ENCODE peak calls at places on chromosome X, in ten cellular contexts. One of them, this sample, is unnamed.

GRCh38 chrX:135625995-135626394 is 87.4 kb upstream of the CT45A1 start:
- DNase-seq in left lung: no peak
- DNase-seq in sciatic nerve: no peak
- DNase-seq in HEK293T: peak; percentile 32
- DNase-seq in ELR: peak; percentile 30
- DNase-seq in naive thymus-derived CD8-positive, alpha-beta T cell: no peak
- DNase-seq in T-cell: no peak
- DNase-seq in PC-9: no peak
- DNase-seq in NCI-H774: no peak
- DNase-seq in chondrocyte: no peak
- DNase-seq in this sample: no peak

GRCh38 chrX:132751043-132751690 is 207.3 kb downstream of the HS6ST2 start:
- DNase-seq in left lung: no peak
- DNase-seq in T-cell: no peak
- DNase-seq in chondrocyte: no peak
- DNase-seq in ELR: no peak
- DNase-seq in naive thymus-derived CD8-positive, alpha-beta T cell: no peak
- DNase-seq in PC-9: no peak
- DNase-seq in HEK293T: no peak
- DNase-seq in sciatic nerve: no peak
- DNase-seq in NCI-H774: no peak
- DNase-seq in this sample: no peak

GRCh38 chrX:84729809-84730208 is 227.6 kb upstream of the HDX start:
- DNase-seq in HEK293T: peak; percentile 57
- DNase-seq in PC-9: no peak
- DNase-seq in naive thymus-derived CD8-positive, alpha-beta T cell: no peak
- DNase-seq in left lung: no peak
- DNase-seq in ELR: peak; percentile 27
- DNase-seq in T-cell: no peak
- DNase-seq in chondrocyte: no peak
- DNase-seq in NCI-H774: peak; percentile 9
- DNase-seq in sciatic nerve: no peak
- DNase-seq in this sample: peak; percentile 35

GRCh38 chrX:113512700-113513395 is 672.2 kb upstream of the AMOT start:
- DNase-seq in HEK293T: no peak
- DNase-seq in left lung: no peak
- DNase-seq in chondrocyte: no peak
- DNase-seq in T-cell: no peak
- DNase-seq in PC-9: peak; percentile 70
- DNase-seq in NCI-H774: no peak
- DNase-seq in sciatic nerve: no peak
- DNase-seq in naive thymus-derived CD8-positive, alpha-beta T cell: no peak
- DNase-seq in ELR: peak; percentile 58
- DNase-seq in this sample: peak; percentile 46

GRCh38 chrX:39905475-39905889 is 192.3 kb downstream of the BCOR start:
- DNase-seq in HEK293T: no peak
- DNase-seq in chondrocyte: peak; percentile 22
- DNase-seq in ELR: no peak
- DNase-seq in sciatic nerve: no peak
- DNase-seq in left lung: no peak
- DNase-seq in naive thymus-derived CD8-positive, alpha-beta T cell: no peak
- DNase-seq in PC-9: no peak
- DNase-seq in T-cell: no peak
- DNase-seq in NCI-H774: no peak
- DNase-seq in this sample: no peak

GRCh38 chrX:119624417-119624816 is 18.2 kb upstream of the NKRF start:
- DNase-seq in PC-9: no peak
- DNase-seq in T-cell: no peak
- DNase-seq in HEK293T: no peak
- DNase-seq in left lung: no peak
- DNase-seq in naive thymus-derived CD8-positive, alpha-beta T cell: no peak
- DNase-seq in NCI-H774: no peak
- DNase-seq in chondrocyte: no peak
- DNase-seq in ELR: no peak
- DNase-seq in sciatic nerve: no peak
- DNase-seq in this sample: no peak

GRCh38 chrX:153932220-153932915 is 2.5 kb downstream of the NAA10 start:
- DNase-seq in NCI-H774: no peak
- DNase-seq in HEK293T: no peak
- DNase-seq in sciatic nerve: no peak
- DNase-seq in PC-9: no peak
- DNase-seq in ELR: no peak
- DNase-seq in left lung: no peak
- DNase-seq in T-cell: no peak
- DNase-seq in naive thymus-derived CD8-positive, alpha-beta T cell: peak; percentile 36
- DNase-seq in chondrocyte: no peak
- DNase-seq in this sample: no peak

GRCh38 chrX:45849261-45849660 is 648.6 kb upstream of the DIPK2B start:
- DNase-seq in sciatic nerve: no peak
- DNase-seq in T-cell: no peak
- DNase-seq in NCI-H774: peak; percentile 2
- DNase-seq in naive thymus-derived CD8-positive, alpha-beta T cell: peak; percentile 57
- DNase-seq in left lung: no peak
- DNase-seq in HEK293T: peak; percentile 28
- DNase-seq in ELR: peak; percentile 91
- DNase-seq in PC-9: peak; percentile 78
- DNase-seq in chondrocyte: no peak
- DNase-seq in this sample: peak; percentile 69

GRCh38 chrX:132692066-132692465 is 203.2 kb upstream of the MBNL3 start:
- DNase-seq in T-cell: no peak
- DNase-seq in left lung: no peak
- DNase-seq in NCI-H774: no peak
- DNase-seq in sciatic nerve: no peak
- DNase-seq in chondrocyte: no peak
- DNase-seq in HEK293T: no peak
- DNase-seq in PC-9: no peak
- DNase-seq in ELR: no peak
- DNase-seq in naive thymus-derived CD8-positive, alpha-beta T cell: no peak
- DNase-seq in this sample: no peak

GRCh38 chrX:67720344-67720743 is 176.5 kb downstream of the AR start:
- DNase-seq in naive thymus-derived CD8-positive, alpha-beta T cell: no peak
- DNase-seq in PC-9: no peak
- DNase-seq in HEK293T: no peak
- DNase-seq in ELR: no peak
- DNase-seq in sciatic nerve: no peak
- DNase-seq in left lung: no peak
- DNase-seq in T-cell: no peak
- DNase-seq in NCI-H774: no peak
- DNase-seq in chondrocyte: no peak
- DNase-seq in this sample: no peak

GRCh38 chrX:16882702-16883486 is 12.7 kb upstream of the RBBP7 start:
- DNase-seq in sciatic nerve: peak; percentile 82
- DNase-seq in NCI-H774: peak; percentile 40
- DNase-seq in left lung: peak; percentile 60
- DNase-seq in PC-9: peak; percentile 56
- DNase-seq in naive thymus-derived CD8-positive, alpha-beta T cell: peak; percentile 84
- DNase-seq in chondrocyte: no peak
- DNase-seq in ELR: peak; percentile 68
- DNase-seq in HEK293T: peak; percentile 73
- DNase-seq in T-cell: peak; percentile 40
- DNase-seq in this sample: peak; percentile 61

GRCh38 chrX:131985526-131986049 is 37.5 kb upstream of the STK26 start:
- DNase-seq in T-cell: no peak
- DNase-seq in sciatic nerve: no peak
- DNase-seq in HEK293T: no peak
- DNase-seq in left lung: no peak
- DNase-seq in chondrocyte: no peak
- DNase-seq in PC-9: no peak
- DNase-seq in naive thymus-derived CD8-positive, alpha-beta T cell: no peak
- DNase-seq in NCI-H774: no peak
- DNase-seq in ELR: no peak
- DNase-seq in this sample: no peak

GRCh38 chrX:117808413-117808812 is 308.2 kb downstream of the KLHL13 start:
- DNase-seq in HEK293T: no peak
- DNase-seq in sciatic nerve: no peak
- DNase-seq in chondrocyte: no peak
- DNase-seq in left lung: no peak
- DNase-seq in ELR: no peak
- DNase-seq in T-cell: no peak
- DNase-seq in NCI-H774: no peak
- DNase-seq in naive thymus-derived CD8-positive, alpha-beta T cell: no peak
- DNase-seq in PC-9: no peak
- DNase-seq in this sample: no peak

GRCh38 chrX:16695079-16695676 is 17.3 kb downstream of the CTPS2 start:
- DNase-seq in sciatic nerve: peak; percentile 78
- DNase-seq in chondrocyte: no peak
- DNase-seq in T-cell: peak; percentile 17
- DNase-seq in left lung: no peak
- DNase-seq in HEK293T: peak; percentile 67
- DNase-seq in NCI-H774: peak; percentile 2
- DNase-seq in ELR: peak; percentile 58
- DNase-seq in naive thymus-derived CD8-positive, alpha-beta T cell: peak; percentile 69
- DNase-seq in PC-9: peak; percentile 45
- DNase-seq in this sample: peak; percentile 31

GRCh38 chrX:1385824-1386223 is 6.1 kb downstream of the SLC25A6 start:
- DNase-seq in NCI-H774: no peak
- DNase-seq in sciatic nerve: no peak
- DNase-seq in ELR: no peak
- DNase-seq in T-cell: no peak
- DNase-seq in chondrocyte: peak; percentile 81
- DNase-seq in left lung: peak; percentile 28
- DNase-seq in PC-9: no peak
- DNase-seq in naive thymus-derived CD8-positive, alpha-beta T cell: no peak
- DNase-seq in HEK293T: peak; percentile 3
- DNase-seq in this sample: no peak

GRCh38 chrX:119272882-119273806 is 37.1 kb downstream of the PGRMC1 start:
- DNase-seq in naive thymus-derived CD8-positive, alpha-beta T cell: peak; percentile 67
- DNase-seq in left lung: peak; percentile 51
- DNase-seq in PC-9: no peak
- DNase-seq in chondrocyte: peak; percentile 90
- DNase-seq in sciatic nerve: peak; percentile 60
- DNase-seq in T-cell: peak; percentile 25
- DNase-seq in ELR: no peak
- DNase-seq in NCI-H774: no peak
- DNase-seq in HEK293T: no peak
- DNase-seq in this sample: peak; percentile 18

GRCh38 chrX:64152857-64153256 is 52.7 kb downstream of the AMER1 start:
- DNase-seq in PC-9: no peak
- DNase-seq in sciatic nerve: no peak
- DNase-seq in left lung: no peak
- DNase-seq in T-cell: no peak
- DNase-seq in naive thymus-derived CD8-positive, alpha-beta T cell: no peak
- DNase-seq in HEK293T: no peak
- DNase-seq in NCI-H774: no peak
- DNase-seq in ELR: no peak
- DNase-seq in chondrocyte: no peak
- DNase-seq in this sample: no peak

GRCh38 chrX:46929439-46930018 is 17.3 kb downstream of the JADE3 start:
- DNase-seq in left lung: no peak
- DNase-seq in sciatic nerve: no peak
- DNase-seq in ELR: peak; percentile 60
- DNase-seq in T-cell: no peak
- DNase-seq in chondrocyte: no peak
- DNase-seq in NCI-H774: no peak
- DNase-seq in PC-9: no peak
- DNase-seq in HEK293T: no peak
- DNase-seq in naive thymus-derived CD8-positive, alpha-beta T cell: no peak
- DNase-seq in this sample: no peak

GRCh38 chrX:29518100-29518499 is 697.3 kb upstream of the MAGEB2 start:
- DNase-seq in chondrocyte: no peak
- DNase-seq in naive thymus-derived CD8-positive, alpha-beta T cell: no peak
- DNase-seq in ELR: no peak
- DNase-seq in NCI-H774: no peak
- DNase-seq in sciatic nerve: no peak
- DNase-seq in T-cell: no peak
- DNase-seq in PC-9: no peak
- DNase-seq in left lung: no peak
- DNase-seq in HEK293T: no peak
- DNase-seq in this sample: no peak

GRCh38 chrX:42708222-42708621 is 69.7 kb downstream of the PPP1R2C start:
- DNase-seq in PC-9: no peak
- DNase-seq in T-cell: no peak
- DNase-seq in HEK293T: no peak
- DNase-seq in naive thymus-derived CD8-positive, alpha-beta T cell: no peak
- DNase-seq in sciatic nerve: no peak
- DNase-seq in ELR: no peak
- DNase-seq in chondrocyte: no peak
- DNase-seq in NCI-H774: no peak
- DNase-seq in left lung: no peak
- DNase-seq in this sample: no peak

GRCh38 chrX:31969714-31970113 is 897.9 kb upstream of the FTHL17 start:
- DNase-seq in chondrocyte: no peak
- DNase-seq in sciatic nerve: no peak
- DNase-seq in ELR: no peak
- DNase-seq in PC-9: no peak
- DNase-seq in T-cell: no peak
- DNase-seq in left lung: no peak
- DNase-seq in naive thymus-derived CD8-positive, alpha-beta T cell: no peak
- DNase-seq in NCI-H774: no peak
- DNase-seq in HEK293T: no peak
- DNase-seq in this sample: no peak

GRCh38 chrX:10246846-10247245 is 90.1 kb downstream of the CLCN4 start:
- DNase-seq in HEK293T: no peak
- DNase-seq in left lung: no peak
- DNase-seq in ELR: no peak
- DNase-seq in sciatic nerve: no peak
- DNase-seq in naive thymus-derived CD8-positive, alpha-beta T cell: no peak
- DNase-seq in PC-9: no peak
- DNase-seq in T-cell: no peak
- DNase-seq in chondrocyte: no peak
- DNase-seq in NCI-H774: no peak
- DNase-seq in this sample: no peak

GRCh38 chrX:120823554-120823953 is 52.1 kb downstream of the CT47B1 start:
- DNase-seq in T-cell: no peak
- DNase-seq in PC-9: no peak
- DNase-seq in ELR: no peak
- DNase-seq in left lung: no peak
- DNase-seq in NCI-H774: no peak
- DNase-seq in HEK293T: no peak
- DNase-seq in sciatic nerve: no peak
- DNase-seq in chondrocyte: no peak
- DNase-seq in naive thymus-derived CD8-positive, alpha-beta T cell: no peak
- DNase-seq in this sample: no peak

GRCh38 chrX:28189011-28189410 is 207.8 kb upstream of the DCAF8L1 start:
- DNase-seq in T-cell: no peak
- DNase-seq in HEK293T: no peak
- DNase-seq in chondrocyte: no peak
- DNase-seq in PC-9: peak; percentile 59
- DNase-seq in sciatic nerve: no peak
- DNase-seq in left lung: no peak
- DNase-seq in naive thymus-derived CD8-positive, alpha-beta T cell: no peak
- DNase-seq in ELR: peak; percentile 14
- DNase-seq in NCI-H774: no peak
- DNase-seq in this sample: peak; percentile 28

GRCh38 chrX:122582280-122582679 is 601.8 kb upstream of the GRIA3 start:
- DNase-seq in NCI-H774: no peak
- DNase-seq in HEK293T: no peak
- DNase-seq in sciatic nerve: no peak
- DNase-seq in chondrocyte: no peak
- DNase-seq in left lung: no peak
- DNase-seq in naive thymus-derived CD8-positive, alpha-beta T cell: no peak
- DNase-seq in T-cell: no peak
- DNase-seq in PC-9: no peak
- DNase-seq in ELR: peak; percentile 88
- DNase-seq in this sample: no peak

GRCh38 chrX:39559229-39559628 is 538.5 kb downstream of the BCOR start:
- DNase-seq in PC-9: no peak
- DNase-seq in naive thymus-derived CD8-positive, alpha-beta T cell: no peak
- DNase-seq in left lung: no peak
- DNase-seq in NCI-H774: no peak
- DNase-seq in ELR: peak; percentile 5
- DNase-seq in HEK293T: no peak
- DNase-seq in T-cell: no peak
- DNase-seq in chondrocyte: no peak
- DNase-seq in sciatic nerve: no peak
- DNase-seq in this sample: no peak

GRCh38 chrX:108712886-108713285 is 23.5 kb downstream of the IRS4 start:
- DNase-seq in T-cell: no peak
- DNase-seq in HEK293T: no peak
- DNase-seq in chondrocyte: no peak
- DNase-seq in left lung: no peak
- DNase-seq in sciatic nerve: no peak
- DNase-seq in naive thymus-derived CD8-positive, alpha-beta T cell: no peak
- DNase-seq in NCI-H774: no peak
- DNase-seq in PC-9: no peak
- DNase-seq in ELR: no peak
- DNase-seq in this sample: no peak

This sample was measured in fibroblast of the conjunctiva.